ENCODE peak calls at places on chromosomes 7 and 10, in four cellular contexts. J is K562, G is HepG2, Q is H1. C is an unnamed sample.

GRCh38 chr7:129729511-129729910 is 118.0 kb downstream of the NRF1 start:
- DNase-seq in J (no peak), G (no peak), Q (no peak), C (no peak)

GRCh38 chr10:132328130-132328529 is 3.9 kb upstream of the LRRC27 start:
- DNase-seq in J (peak; percentile 48), G (no peak), Q (no peak), C (no peak)

GRCh38 chr10:94487575-94487974 is 58.0 kb upstream of the HELLS start:
- DNase-seq in J (peak; percentile 14), G (no peak), Q (no peak), C (no peak)

GRCh38 chr10:23095966-23096813 is 811 bp downstream of the MSRB2 start:
- DNase-seq in J (peak; percentile 39), G (peak; percentile 6), Q (peak; percentile 62), C (peak; percentile 30)

GRCh38 chr7:105788356-105788755 is 88.0 kb downstream of the ATXN7L1 start:
- DNase-seq in J (no peak), G (no peak), Q (no peak), C (no peak)

GRCh38 chr7:82202107-82202506 is 241.5 kb downstream of the CACNA2D1 start:
- DNase-seq in J (no peak), G (no peak), Q (no peak), C (no peak)

GRCh38 chr7:53062796-53063195 is 27.4 kb downstream of the POM121L12 start:
- DNase-seq in J (no peak), G (no peak), Q (no peak), C (no peak)

GRCh38 chr7:139043823-139044812 is 8.3 kb upstream of the ZC3HAV1L start:
- DNase-seq in J (peak; percentile 88), G (peak; percentile 16), Q (no peak), C (no peak)

GRCh38 chr10:131425752-131426529 is 114.4 kb upstream of the TCERG1L start:
- DNase-seq in J (no peak), G (no peak), Q (no peak), C (no peak)

GRCh38 chr10:1475095-1475583 is 262.2 kb downstream of the ADARB2 start:
- DNase-seq in J (no peak), G (no peak), Q (peak; percentile 45), C (no peak)

GRCh38 chr10:122140477-122140902 is 130.6 kb upstream of the BTBD16 start:
- DNase-seq in J (no peak), G (no peak), Q (no peak), C (no peak)

GRCh38 chr10:99304857-99305220 is 24.3 kb upstream of the CNNM1 start:
- DNase-seq in J (no peak), G (no peak), Q (no peak), C (no peak)

GRCh38 chr7:51965454-51965853 is 648.8 kb upstream of the COBL start:
- DNase-seq in J (no peak), G (no peak), Q (no peak), C (no peak)

GRCh38 chr7:74097937-74098614 is 14.5 kb downstream of the LIMK1 start:
- DNase-seq in J (no peak), G (no peak), Q (no peak), C (no peak)

GRCh38 chr10:29895436-29895835 is 163.9 kb downstream of the JCAD start:
- DNase-seq in J (no peak), G (no peak), Q (no peak), C (no peak)

GRCh38 chr7:978416-979091 is 3.2 kb upstream of the COX19 start:
- DNase-seq in J (no peak), G (no peak), Q (no peak), C (no peak)

GRCh38 chr7:137895301-137896201 is 48.8 kb upstream of the DGKI start:
- DNase-seq in J (no peak), G (no peak), Q (no peak), C (no peak)

GRCh38 chr7:158820656-158821055 is 8.7 kb downstream of the ESYT2 start:
- DNase-seq in J (no peak), G (no peak), Q (peak; percentile 6), C (no peak)

DNA sequence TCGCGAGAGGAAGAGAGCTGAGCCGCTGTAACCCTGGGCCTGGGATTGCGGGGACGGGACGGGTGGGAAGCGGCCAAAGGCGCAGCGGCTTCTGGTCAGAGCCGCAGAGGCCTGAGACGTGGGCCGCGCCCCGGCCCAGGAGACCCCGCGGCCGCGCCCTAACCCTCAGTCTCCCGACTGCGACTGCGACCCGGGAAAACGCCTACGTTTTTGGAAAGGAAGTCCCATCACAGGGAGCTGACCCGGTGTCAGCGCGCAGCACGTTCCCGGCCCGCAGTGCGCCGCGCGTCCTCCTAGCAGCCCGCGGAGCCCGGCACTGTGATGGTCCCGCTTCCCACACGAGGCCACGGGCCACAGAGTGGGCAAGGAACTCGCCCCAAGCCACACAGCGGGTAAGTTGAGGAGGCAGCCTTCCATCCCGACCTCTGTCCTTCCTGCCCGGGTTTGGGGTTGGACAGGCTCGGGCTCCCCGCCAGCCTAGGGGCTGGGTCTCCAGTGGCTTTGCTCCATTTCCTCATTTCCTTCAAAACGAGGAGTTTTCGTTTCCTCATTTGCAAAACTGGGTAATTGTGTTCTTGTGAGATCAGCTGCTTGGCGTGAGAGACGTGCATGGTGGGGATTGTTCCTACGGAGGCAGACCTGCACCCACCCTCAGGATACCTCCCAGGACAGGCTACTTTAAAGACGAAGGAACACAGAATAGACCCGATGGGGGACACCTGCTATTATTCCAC is 1.2 kb downstream of the GPNMB start:
- DNase-seq in J (no peak), G (no peak), Q (peak; percentile 67), C (no peak)
- TF ChIP-seq JUND in J (no peak), G (no peak), Q (no peak), C (no peak)

DNA sequence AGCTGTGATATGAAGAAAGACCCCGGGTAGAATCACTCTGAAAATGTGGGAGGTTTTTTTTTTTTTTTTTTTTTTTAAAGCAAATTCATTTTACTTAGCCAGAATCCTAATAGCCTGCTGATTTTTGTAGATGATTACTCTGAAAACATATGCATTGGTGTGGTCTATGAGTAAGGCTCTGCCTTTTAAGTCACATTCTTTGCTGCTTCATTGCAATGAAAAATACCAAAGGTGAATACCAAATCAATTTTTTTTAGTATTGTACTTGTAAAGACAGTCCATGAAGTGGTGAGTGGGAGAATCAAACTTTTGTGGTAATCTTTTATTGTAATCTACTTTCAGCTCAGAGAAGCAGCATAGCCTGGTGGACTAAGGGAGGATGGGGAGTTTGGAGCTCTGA is 130.3 kb downstream of the SDK1 start:
- DNase-seq in J (no peak), G (no peak), Q (no peak), C (no peak)
- TF ChIP-seq JUND in J (no peak), G (no peak), Q (no peak), C (no peak)

DNA sequence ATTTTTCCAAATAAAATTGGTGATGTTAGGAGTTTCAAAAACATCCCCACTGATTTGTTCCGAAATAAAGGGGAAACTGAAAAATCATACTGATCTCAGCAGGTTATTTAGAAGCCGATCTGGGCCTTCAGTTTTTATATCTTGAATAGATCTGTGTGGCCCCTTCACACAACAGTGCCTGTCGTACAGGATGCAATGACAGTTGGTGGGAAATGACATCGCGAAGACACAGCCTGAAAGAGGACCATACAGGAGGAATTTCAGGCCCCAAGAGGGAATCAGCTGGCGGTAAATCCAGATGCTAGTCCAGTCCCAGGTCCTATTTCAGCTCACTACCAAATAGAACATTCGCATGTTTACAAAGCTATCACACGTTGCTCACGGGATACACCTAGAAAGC is 3.0 kb downstream of the H2BK1 start:
- DNase-seq in J (no peak), G (no peak), Q (no peak), C (no peak)
- TF ChIP-seq JUND in J (no peak), G (no peak), Q (no peak), C (no peak)

GRCh38 chr7:47503283-47503682 is 78.6 kb downstream of the TNS3 start:
- DNase-seq in J (no peak), G (no peak), Q (no peak), C (no peak)
- TF ChIP-seq JUND in J (no peak), G (no peak), Q (no peak), C (no peak)